ENCODE peak calls at places on chromosomes 3 and 15, in nine cellular contexts. H is AG08396; B is Right ventricle myocardium superior; D is NCI-H1105; O is D721Med; T is NCI-H460; R is stimulated activated effector memory CD8-positive, alpha-beta T cell treated with anti-CD3 and anti-CD28 coated beads, Interleukin-12 subunit alpha, Interleukin-12 subunit beta, amount 100 ng/mL, for 72 hours; M is CD4-positive, CD25-positive, alpha-beta regulatory T cell; Z is pancreas. E is an unnamed sample.
A peak's percentile ranks its signal among the peaks of the same experiment; 100 is the strongest.

GRCh38 chr15:77013786-77014136 is 18.8 kb downstream of the PSTPIP1 start:
- DNase-seq in H (no peak), B (no peak), D (no peak), O (no peak), T (no peak), R (peak; percentile 65), M (peak; percentile 79), Z (no peak), E (no peak)

GRCh38 chr15:63362873-63363272 is 18.8 kb downstream of the CA12 start:
- DNase-seq in H (no peak), B (no peak), D (no peak), O (no peak), T (no peak), R (no peak), M (no peak), Z (no peak), E (no peak)

GRCh38 chr3:83514130-83514914 is 1444.5 kb upstream of the CADM2 start:
- DNase-seq in H (no peak), B (no peak), D (no peak), O (no peak), T (no peak), R (no peak), M (no peak), Z (no peak), E (no peak)

GRCh38 chr3:66372681-66373350 is 128.0 kb downstream of the LRIG1 start:
- DNase-seq in H (no peak), B (peak; percentile 70), D (peak; percentile 7), O (no peak), T (no peak), R (no peak), M (peak; percentile 73), Z (peak; percentile 47), E (no peak)

GRCh38 chr3:45320986-45321385 is 67.4 kb upstream of the LARS2 start:
- DNase-seq in H (no peak), B (no peak), D (no peak), O (no peak), T (no peak), R (no peak), M (no peak), Z (no peak), E (no peak)

GRCh38 chr15:95996494-95996893 is 334.0 kb upstream of the NR2F2 start:
- DNase-seq in H (no peak), B (no peak), D (no peak), O (no peak), T (no peak), R (no peak), M (peak; percentile 44), Z (no peak), E (no peak)

GRCh38 chr15:83090465-83090864 is 17.0 kb upstream of the TM6SF1 start:
- DNase-seq in H (no peak), B (no peak), D (no peak), O (no peak), T (no peak), R (no peak), M (no peak), Z (no peak), E (no peak)

GRCh38 chr15:99446565-99447496 is 119.0 kb upstream of the MEF2A start:
- DNase-seq in H (no peak), B (peak; percentile 57), D (peak; percentile 97), O (no peak), T (no peak), R (no peak), M (no peak), Z (no peak), E (no peak)

GRCh38 chr15:90872481-90873184 is 4.2 kb downstream of the FURIN start:
- DNase-seq in H (peak; percentile 83), B (no peak), D (no peak), O (no peak), T (no peak), R (no peak), M (peak; percentile 30), Z (peak; percentile 52), E (no peak)

GRCh38 chr3:148101061-148101460 is 596.6 kb upstream of the AGTR1 start:
- DNase-seq in H (no peak), B (no peak), D (no peak), O (no peak), T (no peak), R (no peak), M (no peak), Z (no peak), E (no peak)

E was measured in tibial nerve.